ENCODE peak calls at places on chromosome 3, in nine cellular contexts. G is ovary, X is AG04450, K is neural progenitor cell, T is HCT116, V is heart right ventricle, Z is dorsolateral prefrontal cortex, P is caudate nucleus, H is A549. I is an unnamed sample.

GRCh38 chr3:194281766-194282165 is 69.4 kb downstream of the CPN2 start:
- DNase-seq in H (no peak), T (no peak), V (no peak), P (no peak), Z (no peak), K (no peak), G (peak; percentile 14), X (no peak), I (no peak)

GRCh38 chr3:100060685-100061484 is 53.4 kb downstream of the FILIP1L start:
- DNase-seq in V (no peak), Z (no peak), H (no peak), G (peak; percentile 28), T (no peak), P (no peak), X (no peak), K (no peak), I (no peak)

GRCh38 chr3:81743096-81744025 is 18.1 kb downstream of the GBE1 start:
- DNase-seq in P (no peak), T (peak; percentile 62), H (peak; percentile 92), X (peak; percentile 91), K (no peak), G (no peak), V (peak; percentile 46), Z (no peak), I (no peak)

GRCh38 chr3:142276780-142277179 is 51.4 kb upstream of the GK5 start:
- DNase-seq in X (no peak), P (no peak), K (no peak), T (no peak), H (no peak), Z (no peak), G (no peak), V (no peak), I (no peak)

GRCh38 chr3:71454513-71455423 is 128.8 kb downstream of the FOXP1 start:
- DNase-seq in Z (no peak), K (no peak), T (no peak), H (no peak), P (no peak), X (no peak), G (no peak), V (no peak), I (no peak)

GRCh38 chr3:136990826-136991225 is 33.0 kb downstream of the IL20RB start:
- DNase-seq in Z (no peak), K (no peak), G (no peak), T (no peak), H (no peak), P (no peak), V (no peak), X (no peak), I (no peak)

GRCh38 chr3:125057186-125057850 is 1.5 kb upstream of the HEG1 start:
- DNase-seq in G (no peak), X (peak; percentile 77), P (no peak), K (no peak), H (no peak), V (no peak), T (no peak), Z (no peak), I (no peak)

GRCh38 chr3:151226088-151226563 is 23.1 kb upstream of the GPR171 start:
- DNase-seq in H (peak; percentile 66), Z (no peak), P (no peak), T (no peak), V (no peak), G (no peak), K (no peak), X (no peak), I (no peak)

GRCh38 chr3:105349988-105350387 is 16.7 kb upstream of the ALCAM start:
- DNase-seq in X (no peak), P (no peak), G (no peak), H (no peak), K (peak; percentile 16), Z (no peak), V (no peak), T (no peak), I (no peak)

GRCh38 chr3:127320529-127321121 is 32.8 kb upstream of the PRR20G start:
- DNase-seq in G (no peak), Z (no peak), V (no peak), P (no peak), H (no peak), T (no peak), X (no peak), K (peak; percentile 52), I (no peak)

GRCh38 chr3:120157113-120157512 is 62.9 kb upstream of the GSK3B start:
- DNase-seq in H (no peak), K (no peak), X (no peak), G (no peak), T (no peak), P (no peak), V (no peak), Z (no peak), I (no peak)

GRCh38 chr3:45978348-45978747 is 17.3 kb downstream of the FYCO1 start:
- DNase-seq in K (no peak), X (no peak), Z (no peak), T (no peak), G (no peak), H (no peak), P (no peak), V (no peak), I (no peak)

GRCh38 chr3:1696654-1697275 is 401.9 kb upstream of the CNTN4 start:
- DNase-seq in K (no peak), H (no peak), V (no peak), G (no peak), P (no peak), Z (no peak), T (no peak), X (no peak), I (no peak)

GRCh38 chr3:190279690-190280089 is 42.6 kb downstream of the CLDN1 start:
- DNase-seq in K (no peak), Z (no peak), V (no peak), T (no peak), P (no peak), H (no peak), X (no peak), G (no peak), I (no peak)

GRCh38 chr3:100993309-100993708 is at the start of gene ABI3BP:
- DNase-seq in T (peak; percentile 29), G (peak; percentile 76), X (peak; percentile 42), K (peak; percentile 20), Z (peak; percentile 12), V (peak; percentile 56), P (peak; percentile 4), H (peak; percentile 61), I (no peak)

GRCh38 chr3:99471353-99472323 is 166.8 kb upstream of the COL8A1 start:
- DNase-seq in X (no peak), H (no peak), P (no peak), G (no peak), K (no peak), T (no peak), V (peak; percentile 8), Z (no peak), I (no peak)

DNA sequence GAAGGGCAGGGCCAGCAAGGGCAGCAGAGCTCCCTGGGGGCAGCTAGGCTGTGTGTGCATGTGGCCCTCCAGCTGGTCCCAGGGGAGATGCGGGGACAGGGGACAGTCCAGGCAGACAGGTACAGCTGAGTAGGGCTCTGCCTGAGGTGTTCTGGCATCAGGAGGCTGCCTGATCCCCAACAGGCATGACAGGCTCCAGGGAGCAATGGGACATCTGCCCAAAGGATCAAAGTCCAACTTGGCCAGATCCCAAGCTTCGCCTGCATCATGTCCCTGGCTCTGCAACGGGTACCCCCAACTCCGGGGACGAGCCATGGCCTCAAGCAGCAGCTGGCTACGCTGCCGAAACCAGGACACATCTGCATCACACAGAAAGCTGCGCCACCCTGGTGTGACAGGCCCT is 21.8 kb downstream of the ATRIP start:
- DNase-seq in X (no peak), T (no peak), G (no peak), H (no peak), V (no peak), K (no peak), P (no peak), Z (no peak), I (no peak)
- H3K27ac ChIP-seq in X (no peak overlapping the region), T (no peak overlapping the region), G (no peak overlapping the region), H (peak overlapping the region; percentile 96), V (peak overlapping the region; percentile 96), K (peak overlapping the region; percentile 66), P (peak overlapping the region; percentile 28), Z (peak overlapping the region; percentile 99), I (no peak overlapping the region)

DNA sequence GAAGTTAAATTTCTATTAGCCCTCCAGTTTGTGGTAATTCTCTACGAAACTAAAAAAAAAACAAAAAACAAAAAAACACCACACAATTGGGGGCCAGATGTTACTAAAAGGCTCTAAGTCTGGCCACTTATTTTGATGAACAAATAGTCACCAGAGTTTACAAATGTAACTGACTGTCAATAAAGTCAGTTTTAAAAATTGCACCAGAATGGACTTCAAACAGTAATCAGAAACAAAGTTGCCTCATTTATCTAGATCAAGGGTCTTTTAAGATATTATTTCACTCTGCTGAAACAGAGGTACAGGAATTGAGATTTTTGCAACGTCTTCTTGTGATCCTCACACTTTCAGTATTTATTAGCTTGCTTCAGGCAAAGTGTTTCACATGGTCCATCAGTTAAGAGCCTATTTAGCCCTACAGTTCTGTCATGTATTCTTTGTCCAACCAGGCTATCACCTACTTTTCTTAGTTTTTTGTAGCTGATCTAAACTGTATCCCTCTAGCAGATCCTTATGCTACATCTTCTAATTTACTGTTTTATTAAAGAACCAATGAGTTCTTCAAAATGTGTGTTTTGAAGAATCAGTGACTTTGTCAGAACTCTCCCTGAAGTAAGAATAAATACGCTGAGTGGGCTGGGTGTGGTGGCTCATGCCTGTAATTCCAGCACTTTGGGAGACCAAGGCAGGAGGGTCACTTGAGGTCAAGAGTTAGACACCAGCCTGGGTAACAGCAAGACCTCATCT is 74.7 kb downstream of the ANKRD28 start:
- DNase-seq in H (no peak), Z (no peak), V (no peak), G (no peak), K (no peak), T (no peak), P (no peak), X (no peak), I (no peak)
- H3K27ac ChIP-seq in H (no peak overlapping the region), Z (no peak overlapping the region), V (no peak overlapping the region), G (no peak overlapping the region), K (no peak overlapping the region), T (no peak overlapping the region), P (no peak overlapping the region), X (no peak overlapping the region), I (no peak overlapping the region)

DNA sequence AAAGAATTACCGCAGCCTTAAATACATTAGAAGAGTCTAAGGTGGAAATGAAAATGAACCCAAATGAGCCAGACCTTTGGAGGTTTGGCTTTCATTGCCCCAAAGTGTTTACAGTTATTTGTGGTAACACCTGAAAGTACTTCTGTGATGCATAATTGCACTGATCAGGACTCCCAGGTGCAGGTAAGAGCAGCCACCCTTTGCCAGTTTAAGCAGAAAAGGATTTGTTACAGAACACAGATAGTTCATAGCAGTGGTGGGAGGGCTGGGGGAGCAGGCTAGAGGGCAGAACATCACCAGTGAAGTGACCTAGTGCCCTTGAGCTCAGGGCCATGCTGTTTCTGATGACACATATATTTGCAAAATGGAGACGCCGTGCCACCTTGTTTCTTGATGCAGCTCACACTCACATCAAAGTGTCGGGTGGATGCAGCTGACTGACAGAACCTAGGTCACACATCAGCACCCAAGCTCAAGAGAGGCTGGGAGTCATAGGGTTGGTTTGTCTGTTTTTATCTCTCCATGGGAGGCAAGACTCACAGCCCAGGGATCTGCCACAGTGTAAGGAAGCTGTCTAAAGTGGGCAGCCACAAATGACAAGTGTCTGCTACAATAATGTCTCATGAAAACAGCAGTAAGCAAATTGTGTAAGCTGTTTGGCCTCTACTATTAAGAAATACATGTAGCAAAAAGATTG is 49.1 kb downstream of the NEK11 start:
- DNase-seq in H (no peak), X (no peak), T (no peak), K (no peak), V (no peak), G (no peak), P (no peak), Z (no peak), I (no peak)
- H3K27ac ChIP-seq in H (no peak overlapping the region), X (no peak overlapping the region), T (no peak overlapping the region), K (no peak overlapping the region), V (no peak overlapping the region), G (no peak overlapping the region), P (no peak overlapping the region), Z (no peak overlapping the region), I (no peak overlapping the region)

GRCh38 chr3:78978037-78978436 is 789.8 kb downstream of the ROBO1 start:
- DNase-seq in G (no peak), H (peak; percentile 29), K (no peak), X (no peak), V (no peak), T (no peak), P (no peak), Z (no peak), I (no peak)
- H3K27ac ChIP-seq in G (no peak overlapping the region), H (no peak overlapping the region), K (peak overlapping the region; percentile 80), X (no peak overlapping the region), V (no peak overlapping the region), T (no peak overlapping the region), P (no peak overlapping the region), Z (no peak overlapping the region), I (no peak overlapping the region)

I was measured in iPS DF 6.9.